ENCODE peak calls at places on chromosomes 11 and 22, in six cellular contexts. O is fibroblast of lung, A is PC-3, X is HCT116, W is mammary epithelial cell, Y is MM.1S. M is an unnamed sample.

GRCh38 chr11:57370251-57370650 is 10.7 kb downstream of the PRG3 start:
- DNase-seq in O (no peak), A (peak), X (no peak), W (peak), Y (no peak), M (no peak)

GRCh38 chr11:128181090-128181485 is 406.3 kb downstream of the ETS1 start:
- DNase-seq in O (peak), A (no peak), X (no peak), W (no peak), Y (no peak), M (no peak)

GRCh38 chr11:46849631-46850030 is 3.6 kb upstream of the CKAP5 start:
- DNase-seq in O (no peak), A (no peak), X (no peak), W (no peak), Y (no peak), M (no peak)

GRCh38 chr11:629237-629583 is 2.2 kb upstream of the SCT start:
- DNase-seq in O (no peak), A (no peak), X (no peak), W (no peak), Y (peak), M (no peak)

GRCh38 chr11:34926831-34927132 is 10.4 kb downstream of the PDHX start:
- DNase-seq in O (peak), A (peak), X (no peak), W (peak), Y (no peak), M (no peak)

GRCh38 chr11:102367364-102367763 is 20.4 kb downstream of the BIRC2 start:
- DNase-seq in O (peak), A (peak), X (no peak), W (no peak), Y (no peak), M (no peak)

GRCh38 chr22:30806391-30806861 is 111.8 kb downstream of the OSBP2 start:
- DNase-seq in O (peak), A (peak), X (peak), W (peak), Y (no peak), M (peak)

GRCh38 chr11:126132319-126132718 is 69.7 kb upstream of the CDON start:
- DNase-seq in O (no peak), A (peak), X (peak), W (peak), Y (no peak), M (no peak)

GRCh38 chr22:38403806-38404205 is 51.2 kb downstream of the KCNJ4 start:
- DNase-seq in O (no peak), A (no peak), X (no peak), W (no peak), Y (no peak), M (no peak)

GRCh38 chr11:253886-254270 is 17.1 kb downstream of the PSMD13 start:
- DNase-seq in O (no peak), A (no peak), X (no peak), W (no peak), Y (no peak), M (no peak)

GRCh38 chr11:95794086-95794485 is 3.8 kb downstream of the CEP57 start:
- DNase-seq in O (no peak), A (peak), X (no peak), W (no peak), Y (no peak), M (no peak)

GRCh38 chr11:107468596-107468995 is 11.0 kb upstream of the CWF19L2 start:
- DNase-seq in O (peak), A (no peak), X (no peak), W (peak), Y (no peak), M (no peak)

GRCh38 chr11:110903830-110904229 is 191.6 kb upstream of the ARHGAP20 start:
- DNase-seq in O (peak), A (peak), X (no peak), W (no peak), Y (no peak), M (no peak)

GRCh38 chr11:128506999-128507591 is 80.3 kb downstream of the ETS1 start:
- DNase-seq in O (peak), A (peak), X (no peak), W (peak), Y (no peak), M (no peak)

GRCh38 chr11:70751142-70751734 is 352.9 kb downstream of the CTTN start:
- DNase-seq in O (no peak), A (no peak), X (no peak), W (no peak), Y (no peak), M (no peak)

GRCh38 chr11:35477871-35478270 is 47.5 kb downstream of the PAMR1 start:
- DNase-seq in O (no peak), A (no peak), X (no peak), W (no peak), Y (no peak), M (no peak)

GRCh38 chr22:23306438-23306921 is 126.2 kb downstream of the BCR start:
- DNase-seq in O (peak), A (no peak), X (no peak), W (peak), Y (no peak), M (no peak)

GRCh38 chr11:128908391-128909246 is 17.5 kb downstream of the KCNJ5 start:
- DNase-seq in O (peak), A (peak), X (peak), W (peak), Y (no peak), M (no peak)

GRCh38 chr11:118618115-118618990 is 10.9 kb downstream of the PHLDB1 start:
- DNase-seq in O (peak), A (peak), X (no peak), W (peak), Y (no peak), M (no peak)

GRCh38 chr11:3010521-3011275 is 18.6 kb upstream of the NAP1L4 start:
- DNase-seq in O (peak), A (no peak), X (no peak), W (no peak), Y (no peak), M (no peak)

GRCh38 chr22:37804886-37805857 is 2.6 kb upstream of the GCAT start:
- DNase-seq in O (peak), A (peak), X (peak), W (peak), Y (no peak), M (peak)

GRCh38 chr11:110125632-110126031 is 32.4 kb downstream of the ZC3H12C start:
- DNase-seq in O (no peak), A (no peak), X (no peak), W (peak), Y (peak), M (no peak)

GRCh38 chr11:1742869-1743586 is 7.4 kb downstream of the IFITM10 start:
- DNase-seq in O (no peak), A (no peak), X (no peak), W (no peak), Y (no peak), M (no peak)

GRCh38 chr22:23110190-23110921 is 31.4 kb downstream of the RSPH14 start:
- DNase-seq in O (no peak), A (no peak), X (no peak), W (no peak), Y (no peak), M (no peak)

GRCh38 chr11:129279326-129280026 is 87.4 kb upstream of the ARHGAP32 start:
- DNase-seq in O (peak), A (peak), X (peak), W (peak), Y (peak), M (no peak)

GRCh38 chr22:47080100-47080499 is 317.6 kb downstream of the TBC1D22A start:
- DNase-seq in O (no peak), A (no peak), X (no peak), W (no peak), Y (no peak), M (no peak)

GRCh38 chr22:38120359-38121110 is 10.1 kb upstream of the BAIAP2L2 start:
- DNase-seq in O (no peak), A (no peak), X (no peak), W (no peak), Y (no peak), M (no peak)

GRCh38 chr11:16785520-16786128 is 47.2 kb downstream of the C11orf58 start:
- DNase-seq in O (peak), A (peak), X (peak), W (peak), Y (peak), M (peak)

GRCh38 chr11:4607111-4607510 is 920 bp downstream of the TRIM68 start:
- DNase-seq in O (peak), A (no peak), X (no peak), W (no peak), Y (no peak), M (no peak)

GRCh38 chr11:45984192-45984591 is 61.7 kb downstream of the LARGE2 start:
- DNase-seq in O (peak), A (no peak), X (no peak), W (no peak), Y (no peak), M (no peak)

GRCh38 chr11:43874738-43875137 is 5.9 kb upstream of the ALKBH3 start:
- DNase-seq in O (no peak), A (no peak), X (no peak), W (no peak), Y (no peak), M (no peak)

GRCh38 chr11:43879789-43880639 is 617 bp upstream of the ALKBH3 start:
- DNase-seq in O (no peak), A (peak), X (no peak), W (no peak), Y (no peak), M (no peak)

GRCh38 chr11:43880640-43881159 is at the start of gene ALKBH3:
- DNase-seq in O (peak), A (peak), X (peak), W (peak), Y (peak), M (peak)
- TF ChIP-seq EZH2 in O (no peak), A (no peak), X (no peak), W (no peak), Y (no peak), M (no peak)

GRCh38 chr22:39535831-39536449 is 3.4 kb upstream of the RPS19BP1 start:
- DNase-seq in O (no peak), A (no peak), X (no peak), W (no peak), Y (no peak), M (no peak)

GRCh38 chr22:39534591-39535301 is 2.2 kb upstream of the RPS19BP1 start:
- DNase-seq in O (peak), A (peak), X (no peak), W (peak), Y (peak), M (peak)

GRCh38 chr22:39535302-39535805 is 2.8 kb upstream of the RPS19BP1 start:
- DNase-seq in O (no peak), A (no peak), X (no peak), W (no peak), Y (no peak), M (no peak)

GRCh38 chr22:39532215-39533071 is at the start of gene RPS19BP1:
- DNase-seq in O (peak), A (peak), X (peak), W (peak), Y (peak), M (peak)

GRCh38 chr22:39534092-39534506 is 1.6 kb upstream of the RPS19BP1 start:
- DNase-seq in O (no peak), A (no peak), X (no peak), W (no peak), Y (no peak), M (no peak)
- H3K9ac ChIP-seq in O (no peak), A (no peak), X (peak), W (no peak), Y (no peak), M (peak)

DNA sequence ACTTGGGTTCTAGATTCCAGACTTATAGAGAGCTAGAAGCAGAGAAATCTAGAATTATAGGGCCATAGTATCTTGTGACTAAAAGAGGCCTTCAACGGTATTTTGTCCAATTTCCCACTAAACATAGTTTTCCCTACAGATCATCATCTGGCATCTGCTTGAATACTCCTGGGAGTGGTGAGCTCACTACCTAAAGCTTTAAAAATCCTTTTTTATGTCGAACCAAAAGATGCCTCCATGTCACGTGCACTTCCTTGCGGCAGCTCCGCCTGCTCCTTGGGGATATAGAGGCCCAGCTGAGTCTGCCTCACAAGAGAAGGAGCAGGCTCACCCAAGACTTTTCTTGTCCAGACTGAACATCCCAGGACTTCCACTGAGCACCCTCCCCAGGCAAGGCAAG is 4.3 kb upstream of the MB start:
- DNase-seq in O (no peak), A (no peak), X (no peak), W (no peak), Y (no peak), M (no peak)
- H3K4me2 ChIP-seq in O (no peak), A (peak), X (no peak), W (no peak), Y (no peak), M (no peak)

GRCh38 chr22:44097263-44098020 is 73.3 kb downstream of the PARVB start:
- DNase-seq in O (no peak), A (no peak), X (no peak), W (no peak), Y (no peak), M (no peak)

GRCh38 chr22:44098021-44098739 is 74.1 kb downstream of the PARVB start:
- DNase-seq in O (no peak), A (no peak), X (no peak), W (no peak), Y (no peak), M (no peak)

GRCh38 chr22:44094751-44095302 is 70.7 kb downstream of the PARVB start:
- DNase-seq in O (no peak), A (no peak), X (no peak), W (no peak), Y (no peak), M (no peak)

GRCh38 chr22:44098966-44099530 is 74.9 kb downstream of the PARVB start:
- DNase-seq in O (no peak), A (no peak), X (no peak), W (no peak), Y (no peak), M (no peak)

GRCh38 chr22:44096736-44097135 is 72.6 kb downstream of the PARVB start:
- DNase-seq in O (no peak), A (no peak), X (no peak), W (no peak), Y (no peak), M (no peak)
- TF ChIP-seq EZH2 in O (no peak), A (no peak), X (no peak), W (no peak), Y (no peak), M (no peak)

DNA sequence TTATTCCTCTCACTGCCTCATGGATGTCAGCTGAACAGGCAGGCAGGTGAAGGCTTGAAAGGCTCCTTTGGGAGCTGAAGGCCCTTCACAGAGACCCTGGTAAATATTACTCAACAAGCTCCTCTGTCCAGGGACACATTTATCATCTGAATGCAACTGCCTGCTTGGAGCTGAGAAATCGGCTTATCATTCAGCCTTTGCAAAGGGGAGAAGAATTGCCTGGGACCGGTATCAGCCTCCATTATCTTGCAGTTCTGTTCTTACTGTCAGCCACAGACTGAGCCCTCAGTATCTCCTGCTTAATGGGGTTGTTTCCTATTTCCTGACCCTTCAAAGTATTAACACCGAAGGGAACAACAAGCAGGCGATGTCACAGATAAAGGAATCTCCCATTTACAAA is 113.8 kb upstream of the PITPNB start:
- DNase-seq in O (no peak), A (no peak), X (no peak), W (no peak), Y (no peak), M (no peak)
- H3K9ac ChIP-seq in O (no peak), A (no peak), X (no peak), W (no peak), Y (no peak), M (no peak)

GRCh38 chr22:18952022-18952421 is 15.9 kb upstream of the PRODH start:
- DNase-seq in O (no peak), A (no peak), X (no peak), W (no peak), Y (no peak), M (no peak)
- H3K4me2 ChIP-seq in O (no peak), A (no peak), X (no peak), W (no peak), Y (no peak), M (no peak)

GRCh38 chr22:50171319-50171964 is 911 bp downstream of the PANX2 start:
- DNase-seq in O (no peak), A (no peak), X (no peak), W (no peak), Y (no peak), M (no peak)
- TF ChIP-seq EZH2 in O (no peak), A (no peak), X (no peak), W (no peak), Y (no peak), M (no peak)

GRCh38 chr11:78289547-78290292 is 101.0 kb downstream of the USP35 start:
- DNase-seq in O (no peak), A (no peak), X (no peak), W (no peak), Y (no peak), M (no peak)
- H3K9ac ChIP-seq in O (no peak), A (no peak), X (no peak), W (no peak), Y (no peak), M (peak)

DNA sequence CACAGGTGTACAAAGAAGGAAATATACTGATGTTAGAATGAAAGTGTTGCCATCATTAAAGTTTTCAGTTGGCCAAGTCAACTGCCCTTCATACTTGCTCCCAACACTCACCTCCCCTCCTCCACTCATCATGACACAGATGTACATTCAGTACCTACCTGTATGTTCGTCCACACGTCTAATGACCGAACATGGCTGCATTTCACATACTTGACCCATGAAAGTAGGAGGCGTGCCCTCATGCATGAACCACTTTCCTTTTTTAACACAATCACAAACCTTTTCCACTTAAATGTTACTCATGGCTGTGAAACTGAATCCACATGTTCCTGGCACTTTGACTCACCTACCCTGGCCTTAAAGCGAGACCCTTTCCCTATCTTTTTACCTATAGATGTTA is 3.2 kb upstream of the BUD13 start:
- DNase-seq in O (no peak), A (no peak), X (no peak), W (no peak), Y (no peak), M (no peak)
- H3K4me2 ChIP-seq in O (no peak), A (no peak), X (no peak), W (no peak), Y (peak), M (no peak)

DNA sequence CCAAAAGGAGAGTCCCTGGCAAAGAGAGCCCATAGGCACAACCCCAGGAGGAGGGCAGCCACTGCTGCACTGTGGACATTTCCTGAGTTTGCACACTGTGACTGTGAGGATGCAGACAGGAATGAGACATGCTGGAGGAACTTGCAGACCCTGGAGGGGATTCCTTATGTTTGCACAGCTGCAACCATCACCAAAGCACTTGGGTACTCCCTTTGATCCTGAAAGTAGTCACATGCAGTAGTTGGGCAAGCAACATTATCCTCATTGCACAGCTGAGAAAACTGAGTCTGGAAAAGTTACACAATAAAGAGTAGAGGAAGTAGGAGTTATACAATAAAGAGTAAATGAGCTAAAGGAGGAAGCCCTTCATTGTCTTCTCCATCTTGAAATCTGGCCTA is 186.5 kb downstream of the FAM181B start:
- DNase-seq in O (no peak), A (no peak), X (no peak), W (no peak), Y (no peak), M (no peak)
- TF ChIP-seq EZH2 in O (no peak), A (no peak), X (no peak), W (no peak), Y (no peak), M (no peak)

M was measured in DND-41.